ENCODE peak calls at places on chromosome 14, in eight cellular contexts. One of them, this sample, is unnamed.

GRCh38 chr14:51922624-51923023 is 62.2 kb downstream of the GNG2 start:
- DNase-seq in prostate gland: no peak
- DNase-seq in HCT116: no peak
- DNase-seq in AG04450: no peak
- DNase-seq in transverse colon: no peak
- DNase-seq in CD4-positive, alpha-beta T cell: no peak
- DNase-seq in PC-3: no peak
- DNase-seq in IMR-90: peak; percentile 63
- DNase-seq in this sample: no peak

GRCh38 chr14:51304428-51304827 is 64.4 kb downstream of the TMX1 start:
- DNase-seq in PC-3: no peak
- DNase-seq in CD4-positive, alpha-beta T cell: no peak
- DNase-seq in transverse colon: no peak
- DNase-seq in HCT116: no peak
- DNase-seq in AG04450: no peak
- DNase-seq in IMR-90: peak; percentile 80
- DNase-seq in prostate gland: no peak
- DNase-seq in this sample: no peak

GRCh38 chr14:68653754-68654153 is 139.1 kb downstream of the ZFP36L1 start:
- DNase-seq in PC-3: no peak
- DNase-seq in prostate gland: no peak
- DNase-seq in CD4-positive, alpha-beta T cell: no peak
- DNase-seq in IMR-90: no peak
- DNase-seq in AG04450: no peak
- DNase-seq in transverse colon: no peak
- DNase-seq in HCT116: no peak
- DNase-seq in this sample: no peak

GRCh38 chr14:86943391-86944365 is 1049.3 kb downstream of the GALC start:
- DNase-seq in AG04450: no peak
- DNase-seq in CD4-positive, alpha-beta T cell: no peak
- DNase-seq in IMR-90: no peak
- DNase-seq in PC-3: no peak
- DNase-seq in transverse colon: no peak
- DNase-seq in HCT116: no peak
- DNase-seq in prostate gland: no peak
- DNase-seq in this sample: no peak

GRCh38 chr14:101004954-101005353 is 101.4 kb upstream of the RTL1 start:
- DNase-seq in transverse colon: no peak
- DNase-seq in HCT116: no peak
- DNase-seq in IMR-90: peak; percentile 87
- DNase-seq in AG04450: peak; percentile 32
- DNase-seq in PC-3: no peak
- DNase-seq in prostate gland: no peak
- DNase-seq in CD4-positive, alpha-beta T cell: no peak
- DNase-seq in this sample: peak; percentile 50

GRCh38 chr14:67482765-67483164 is 5.8 kb downstream of the TMEM229B start:
- DNase-seq in CD4-positive, alpha-beta T cell: no peak
- DNase-seq in prostate gland: no peak
- DNase-seq in AG04450: no peak
- DNase-seq in IMR-90: no peak
- DNase-seq in HCT116: no peak
- DNase-seq in PC-3: no peak
- DNase-seq in transverse colon: no peak
- DNase-seq in this sample: no peak

GRCh38 chr14:75165586-75166391 is 10.6 kb downstream of the TMED10 start:
- DNase-seq in CD4-positive, alpha-beta T cell: no peak
- DNase-seq in AG04450: no peak
- DNase-seq in prostate gland: no peak
- DNase-seq in PC-3: no peak
- DNase-seq in HCT116: no peak
- DNase-seq in transverse colon: no peak
- DNase-seq in IMR-90: no peak
- DNase-seq in this sample: no peak

GRCh38 chr14:92944976-92945375 is 22.0 kb downstream of the CHGA start:
- DNase-seq in prostate gland: no peak
- DNase-seq in HCT116: no peak
- DNase-seq in CD4-positive, alpha-beta T cell: no peak
- DNase-seq in PC-3: no peak
- DNase-seq in AG04450: no peak
- DNase-seq in transverse colon: no peak
- DNase-seq in IMR-90: no peak
- DNase-seq in this sample: no peak

GRCh38 chr14:104650981-104651875 is 38.2 kb upstream of the INF2 start:
- DNase-seq in prostate gland: no peak
- DNase-seq in transverse colon: no peak
- DNase-seq in PC-3: no peak
- DNase-seq in CD4-positive, alpha-beta T cell: no peak
- DNase-seq in HCT116: no peak
- DNase-seq in IMR-90: no peak
- DNase-seq in AG04450: no peak
- DNase-seq in this sample: no peak

GRCh38 chr14:20630340-20631022 is 11.0 kb downstream of the OR6S1 start:
- DNase-seq in transverse colon: peak; percentile 45
- DNase-seq in PC-3: peak; percentile 85
- DNase-seq in HCT116: peak; percentile 84
- DNase-seq in AG04450: no peak
- DNase-seq in CD4-positive, alpha-beta T cell: no peak
- DNase-seq in prostate gland: peak; percentile 15
- DNase-seq in IMR-90: peak; percentile 58
- DNase-seq in this sample: no peak

GRCh38 chr14:64720190-64720589 is 16.0 kb downstream of the PLEKHG3 start:
- DNase-seq in AG04450: peak; percentile 15
- DNase-seq in CD4-positive, alpha-beta T cell: no peak
- DNase-seq in HCT116: peak; percentile 93
- DNase-seq in transverse colon: peak; percentile 81
- DNase-seq in PC-3: peak; percentile 98
- DNase-seq in prostate gland: no peak
- DNase-seq in IMR-90: peak; percentile 83
- DNase-seq in this sample: peak; percentile 73

GRCh38 chr14:91146661-91147060 is 32.8 kb downstream of the DGLUCY start:
- DNase-seq in IMR-90: no peak
- DNase-seq in prostate gland: no peak
- DNase-seq in transverse colon: no peak
- DNase-seq in CD4-positive, alpha-beta T cell: no peak
- DNase-seq in PC-3: no peak
- DNase-seq in HCT116: no peak
- DNase-seq in AG04450: no peak
- DNase-seq in this sample: no peak

GRCh38 chr14:33510991-33511390 is 439.9 kb downstream of the EGLN3 start:
- DNase-seq in HCT116: no peak
- DNase-seq in CD4-positive, alpha-beta T cell: no peak
- DNase-seq in prostate gland: no peak
- DNase-seq in PC-3: no peak
- DNase-seq in IMR-90: no peak
- DNase-seq in AG04450: no peak
- DNase-seq in transverse colon: no peak
- DNase-seq in this sample: no peak

GRCh38 chr14:69316449-69317391 is 56.8 kb downstream of the GALNT16 start:
- DNase-seq in IMR-90: peak; percentile 98
- DNase-seq in CD4-positive, alpha-beta T cell: no peak
- DNase-seq in transverse colon: peak; percentile 28
- DNase-seq in PC-3: peak; percentile 94
- DNase-seq in AG04450: peak; percentile 94
- DNase-seq in prostate gland: no peak
- DNase-seq in HCT116: no peak
- DNase-seq in this sample: peak; percentile 82

GRCh38 chr14:90060312-90060964 is 1.4 kb upstream of the KCNK13 start:
- DNase-seq in PC-3: peak; percentile 65
- DNase-seq in HCT116: peak; percentile 59
- DNase-seq in IMR-90: peak; percentile 51
- DNase-seq in transverse colon: peak; percentile 32
- DNase-seq in prostate gland: peak; percentile 10
- DNase-seq in CD4-positive, alpha-beta T cell: peak; percentile 16
- DNase-seq in AG04450: no peak
- DNase-seq in this sample: no peak

GRCh38 chr14:79193689-79194477 is 1017.4 kb downstream of the DIO2 start:
- DNase-seq in IMR-90: no peak
- DNase-seq in CD4-positive, alpha-beta T cell: no peak
- DNase-seq in AG04450: no peak
- DNase-seq in prostate gland: no peak
- DNase-seq in transverse colon: no peak
- DNase-seq in PC-3: no peak
- DNase-seq in HCT116: no peak
- DNase-seq in this sample: no peak

GRCh38 chr14:31834616-31835015 is 242.5 kb upstream of the ARHGAP5 start:
- DNase-seq in IMR-90: peak; percentile 52
- DNase-seq in prostate gland: no peak
- DNase-seq in AG04450: no peak
- DNase-seq in PC-3: peak; percentile 13
- DNase-seq in HCT116: no peak
- DNase-seq in transverse colon: no peak
- DNase-seq in CD4-positive, alpha-beta T cell: no peak
- DNase-seq in this sample: no peak

GRCh38 chr14:99346470-99347080 is 74.6 kb upstream of the BCL11B start:
- DNase-seq in transverse colon: no peak
- DNase-seq in HCT116: no peak
- DNase-seq in AG04450: no peak
- DNase-seq in prostate gland: no peak
- DNase-seq in CD4-positive, alpha-beta T cell: no peak
- DNase-seq in IMR-90: no peak
- DNase-seq in PC-3: no peak
- DNase-seq in this sample: no peak

DNA sequence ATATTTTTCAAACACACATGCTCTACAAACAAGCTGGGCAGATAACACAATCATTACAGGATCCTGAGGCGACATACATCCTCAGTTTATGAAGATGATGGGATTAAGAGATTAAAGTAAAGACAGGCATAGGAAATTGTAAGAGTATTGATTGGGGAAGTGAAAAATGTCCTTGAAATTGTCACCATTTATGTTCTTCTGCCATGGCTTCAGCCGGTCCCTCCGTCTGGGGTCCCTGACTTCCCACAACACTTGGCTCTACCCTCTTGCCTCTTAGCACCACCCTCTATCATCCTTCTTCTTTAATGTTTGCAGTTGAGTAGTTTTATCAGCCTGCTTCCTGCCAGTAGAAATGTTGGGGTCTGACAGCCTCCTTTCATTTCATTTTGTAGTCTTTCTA is 244.4 kb downstream of the DAD1 start:
- DNase-seq in CD4-positive, alpha-beta T cell: no peak
- DNase-seq in AG04450: no peak
- DNase-seq in IMR-90: no peak
- DNase-seq in transverse colon: no peak
- DNase-seq in HCT116: no peak
- DNase-seq in PC-3: no peak
- DNase-seq in prostate gland: no peak
- DNase-seq in this sample: no peak
- H3K9me3 ChIP-seq in CD4-positive, alpha-beta T cell: no peaks in the 10 kb centered on the region
- H3K9me3 ChIP-seq in AG04450: no peaks in the 10 kb centered on the region
- H3K9me3 ChIP-seq in IMR-90: peaks cover 4% of the 10 kb centered on the region
- H3K9me3 ChIP-seq in transverse colon: peaks cover 10% of the 10 kb centered on the region
- H3K9me3 ChIP-seq in HCT116: no peaks in the 10 kb centered on the region
- H3K9me3 ChIP-seq in PC-3: peaks cover 5% of the 10 kb centered on the region
- H3K9me3 ChIP-seq in prostate gland: no peaks in the 10 kb centered on the region
- H3K9me3 ChIP-seq in this sample: no peaks in the 10 kb centered on the region

GRCh38 chr14:105839425-105840265 is 313.3 kb downstream of the TMEM121 start:
- DNase-seq in AG04450: no peak
- DNase-seq in prostate gland: no peak
- DNase-seq in CD4-positive, alpha-beta T cell: no peak
- DNase-seq in PC-3: no peak
- DNase-seq in transverse colon: no peak
- DNase-seq in HCT116: no peak
- DNase-seq in IMR-90: no peak
- DNase-seq in this sample: peak; percentile 50
- H3K9me3 ChIP-seq in AG04450: peaks cover 87% of the 10 kb centered on the region
- H3K9me3 ChIP-seq in prostate gland: no peaks in the 10 kb centered on the region
- H3K9me3 ChIP-seq in CD4-positive, alpha-beta T cell: no peaks in the 10 kb centered on the region
- H3K9me3 ChIP-seq in PC-3: no peaks in the 10 kb centered on the region
- H3K9me3 ChIP-seq in transverse colon: no peaks in the 10 kb centered on the region
- H3K9me3 ChIP-seq in HCT116: no peaks in the 10 kb centered on the region
- H3K9me3 ChIP-seq in IMR-90: peaks cover 70% of the 10 kb centered on the region
- H3K9me3 ChIP-seq in this sample: no peaks in the 10 kb centered on the region

GRCh38 chr14:106021832-106022231 is 495.4 kb downstream of the TMEM121 start:
- DNase-seq in HCT116: no peak
- DNase-seq in IMR-90: no peak
- DNase-seq in AG04450: no peak
- DNase-seq in prostate gland: no peak
- DNase-seq in transverse colon: no peak
- DNase-seq in PC-3: no peak
- DNase-seq in CD4-positive, alpha-beta T cell: no peak
- DNase-seq in this sample: no peak
- H3K9me3 ChIP-seq in HCT116: no peaks in the 10 kb centered on the region
- H3K9me3 ChIP-seq in IMR-90: no peaks in the 10 kb centered on the region
- H3K9me3 ChIP-seq in AG04450: peaks cover 34% of the 10 kb centered on the region
- H3K9me3 ChIP-seq in prostate gland: no peaks in the 10 kb centered on the region
- H3K9me3 ChIP-seq in transverse colon: no peaks in the 10 kb centered on the region
- H3K9me3 ChIP-seq in PC-3: no peaks in the 10 kb centered on the region
- H3K9me3 ChIP-seq in CD4-positive, alpha-beta T cell: no peaks in the 10 kb centered on the region
- H3K9me3 ChIP-seq in this sample: no peaks in the 10 kb centered on the region

DNA sequence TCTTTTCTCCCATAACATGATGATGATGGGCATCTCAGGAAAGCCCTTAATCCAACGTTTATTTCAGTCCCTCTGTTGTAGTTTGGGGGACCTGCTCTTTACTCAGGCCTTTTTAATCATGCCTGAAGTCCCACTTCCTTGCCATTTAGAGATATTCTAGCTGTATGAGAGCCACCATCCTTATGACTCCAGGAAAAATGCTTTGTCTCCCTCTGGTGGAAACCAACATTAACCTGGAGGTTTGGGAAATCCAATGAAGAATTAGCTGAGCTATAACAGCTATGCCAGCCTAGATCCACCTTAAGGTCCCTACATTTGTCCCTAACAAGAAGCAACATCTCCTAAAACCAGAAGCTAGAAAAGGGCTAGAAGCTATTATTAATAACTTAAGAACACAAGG is 1399.1 kb downstream of the LRFN5 start:
- DNase-seq in prostate gland: no peak
- DNase-seq in AG04450: no peak
- DNase-seq in HCT116: no peak
- DNase-seq in IMR-90: peak; percentile 23
- DNase-seq in transverse colon: no peak
- DNase-seq in PC-3: peak; percentile 48
- DNase-seq in CD4-positive, alpha-beta T cell: no peak
- DNase-seq in this sample: no peak
- H3K9me3 ChIP-seq in prostate gland: no peaks in the 10 kb centered on the region
- H3K9me3 ChIP-seq in AG04450: peaks cover 23% of the 10 kb centered on the region
- H3K9me3 ChIP-seq in HCT116: peaks cover 27% of the 10 kb centered on the region
- H3K9me3 ChIP-seq in IMR-90: peaks cover 19% of the 10 kb centered on the region
- H3K9me3 ChIP-seq in transverse colon: peaks cover 22% of the 10 kb centered on the region
- H3K9me3 ChIP-seq in PC-3: peaks cover 51% of the 10 kb centered on the region
- H3K9me3 ChIP-seq in CD4-positive, alpha-beta T cell: peaks cover 34% of the 10 kb centered on the region
- H3K9me3 ChIP-seq in this sample: peaks cover 21% of the 10 kb centered on the region

DNA sequence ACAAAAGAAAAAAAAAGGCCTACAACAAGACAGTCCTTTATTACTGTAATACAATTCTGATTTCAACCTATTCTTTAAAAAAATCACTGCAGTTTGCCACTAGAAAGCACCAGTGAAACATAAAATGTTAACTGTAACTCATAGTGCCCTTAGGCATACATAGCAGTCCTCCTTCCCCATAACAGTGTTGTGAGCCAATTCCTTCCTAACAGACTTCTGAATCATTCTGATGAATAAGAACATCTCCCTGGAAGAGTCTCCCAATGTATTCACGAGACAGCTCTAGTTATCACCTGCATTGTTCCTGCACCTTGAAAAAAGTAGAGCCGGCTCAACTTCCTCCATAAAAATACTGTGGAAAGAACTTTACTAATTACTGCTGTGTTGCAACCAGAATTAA is 213.6 kb upstream of the FSCB start:
- DNase-seq in CD4-positive, alpha-beta T cell: no peak
- DNase-seq in AG04450: no peak
- DNase-seq in prostate gland: no peak
- DNase-seq in transverse colon: no peak
- DNase-seq in PC-3: peak; percentile 45
- DNase-seq in HCT116: no peak
- DNase-seq in IMR-90: no peak
- DNase-seq in this sample: no peak
- H3K9me3 ChIP-seq in CD4-positive, alpha-beta T cell: peaks cover 12% of the 10 kb centered on the region
- H3K9me3 ChIP-seq in AG04450: no peaks in the 10 kb centered on the region
- H3K9me3 ChIP-seq in prostate gland: no peaks in the 10 kb centered on the region
- H3K9me3 ChIP-seq in transverse colon: peaks cover 10% of the 10 kb centered on the region
- H3K9me3 ChIP-seq in PC-3: no peaks in the 10 kb centered on the region
- H3K9me3 ChIP-seq in HCT116: no peaks in the 10 kb centered on the region
- H3K9me3 ChIP-seq in IMR-90: peaks cover 5% of the 10 kb centered on the region
- H3K9me3 ChIP-seq in this sample: peaks cover 4% of the 10 kb centered on the region

This sample was measured in suprapubic skin.